ENCODE peak calls at places on chromosomes 11 and 22, in seven cellular contexts. Z is fibroblast of lung; R is mesothelial cell of epicardium; I is T-cell; L is H7; C is endothelial cell; S is effector CD4-positive, alpha-beta T cell. A is an unnamed sample.

GRCh38 chr11:15793032-15793996 is 563.0 kb downstream of the SOX6 start:
- DNase-seq in Z (peak), R (no peak), I (no peak), L (no peak), C (no peak), S (no peak), A (no peak)

GRCh38 chr22:49754674-49755590 is 72.7 kb downstream of the BRD1 start:
- DNase-seq in Z (no peak), R (no peak), I (no peak), L (peak), C (no peak), S (no peak), A (no peak)

GRCh38 chr22:47196881-47197701 is 434.6 kb downstream of the TBC1D22A start:
- DNase-seq in Z (no peak), R (peak), I (no peak), L (no peak), C (no peak), S (no peak), A (no peak)

GRCh38 chr22:33883961-33884808 is 36.1 kb downstream of the LARGE1 start:
- DNase-seq in Z (peak), R (no peak), I (no peak), L (no peak), C (no peak), S (no peak), A (no peak)

GRCh38 chr11:99260696-99261095 is 239.9 kb downstream of the CNTN5 start:
- DNase-seq in Z (peak), R (no peak), I (no peak), L (no peak), C (no peak), S (no peak), A (no peak)

GRCh38 chr22:44623771-44624510 is 78.1 kb upstream of the PRR5 start:
- DNase-seq in Z (peak), R (no peak), I (no peak), L (peak), C (peak), S (no peak), A (peak)

GRCh38 chr11:10818594-10818993 is 9.9 kb upstream of the EIF4G2 start:
- DNase-seq in Z (peak), R (no peak), I (no peak), L (no peak), C (no peak), S (no peak), A (no peak)

GRCh38 chr11:94885133-94885532 is 88.2 kb downstream of the CWC15 start:
- DNase-seq in Z (peak), R (no peak), I (no peak), L (no peak), C (no peak), S (no peak), A (no peak)

GRCh38 chr22:22099833-22100812 is 117.5 kb upstream of the TOP3B start:
- DNase-seq in Z (no peak), R (no peak), I (no peak), L (peak), C (no peak), S (no peak), A (no peak)

GRCh38 chr11:131146817-131147490 is 223.5 kb upstream of the NTM start:
- DNase-seq in Z (peak), R (no peak), I (no peak), L (no peak), C (no peak), S (no peak), A (no peak)

GRCh38 chr11:116981216-116981887 is 116.9 kb downstream of the SIK3 start:
- DNase-seq in Z (no peak), R (no peak), I (no peak), L (no peak), C (no peak), S (no peak), A (no peak)

GRCh38 chr11:104015649-104016415 is 20.6 kb upstream of the DDI1 start:
- DNase-seq in Z (no peak), R (no peak), I (no peak), L (no peak), C (no peak), S (no peak), A (no peak)

GRCh38 chr11:43937434-43938411 is 4.7 kb upstream of the C11orf96 start:
- DNase-seq in Z (peak), R (no peak), I (no peak), L (peak), C (no peak), S (no peak), A (no peak)

GRCh38 chr11:96307748-96308133 is 35.3 kb downstream of the MAML2 start:
- DNase-seq in Z (peak), R (no peak), I (no peak), L (no peak), C (no peak), S (no peak), A (no peak)

A was measured in neural crest cell.